ENCODE peak calls at places on chromosome 13, in seven cellular contexts. A is stimulated activated memory B cell treated with anti-CD40 and anti-IgM and Interleukin-4, amounts not matched to agents 10 μg/mL and 1 μg/mL and 100 μg/mL, for 72 hours; O is left lobe of liver; C is gastroesophageal sphincter; T is left cardiac atrium; X is natural killer cell; P is T-helper 17 cell. Q is an unnamed sample.

GRCh38 chr13:109666656-109667448 is 119.5 kb downstream of the IRS2 start:
- ATAC-seq in A (no peak), O (no peak), C (no peak), T (no peak), X (no peak), P (no peak), Q (no peak)

GRCh38 chr13:30776661-30777060 is 41.3 kb downstream of the ALOX5AP start:
- ATAC-seq in A (peak; percentile 55), O (no peak), C (no peak), T (no peak), X (no peak), P (no peak), Q (no peak)

GRCh38 chr13:29436291-29436690 is 159.2 kb downstream of the SLC7A1 start:
- ATAC-seq in A (no peak), O (no peak), C (no peak), T (no peak), X (no peak), P (no peak), Q (peak; percentile 67)

GRCh38 chr13:27375686-27376326 is 48.6 kb upstream of the GTF3A start:
- ATAC-seq in A (no peak), O (peak; percentile 70), C (no peak), T (peak; percentile 77), X (peak; percentile 43), P (peak; percentile 44), Q (no peak)

GRCh38 chr13:22740264-22740663 is 440.5 kb upstream of the SGCG start:
- ATAC-seq in A (no peak), O (no peak), C (no peak), T (no peak), X (no peak), P (no peak), Q (no peak)

GRCh38 chr13:99990045-99990977 is 8.7 kb downstream of the ZIC2 start:
- ATAC-seq in A (no peak), O (peak; percentile 24), C (no peak), T (peak; percentile 12), X (no peak), P (no peak), Q (peak; percentile 28)

GRCh38 chr13:64958106-64958505 is 2272.0 kb downstream of the PCDH9 start:
- ATAC-seq in A (no peak), O (no peak), C (no peak), T (no peak), X (no peak), P (no peak), Q (no peak)

GRCh38 chr13:111550062-111550461 is 229.6 kb downstream of the TEX29 start:
- ATAC-seq in A (no peak), O (no peak), C (no peak), T (no peak), X (no peak), P (no peak), Q (no peak)

GRCh38 chr13:77767413-77767812 is 69.9 kb downstream of the SLAIN1 start:
- ATAC-seq in A (no peak), O (peak; percentile 95), C (no peak), T (no peak), X (no peak), P (no peak), Q (no peak)

GRCh38 chr13:40564342-40564997 is 102.0 kb downstream of the FOXO1 start:
- ATAC-seq in A (peak; percentile 88), O (peak; percentile 63), C (peak; percentile 25), T (peak; percentile 28), X (peak; percentile 44), P (peak; percentile 82), Q (peak; percentile 9)

GRCh38 chr13:98039964-98040363 is 86.5 kb downstream of the IPO5 start:
- ATAC-seq in A (no peak), O (no peak), C (no peak), T (no peak), X (no peak), P (no peak), Q (no peak)

GRCh38 chr13:28000567-28000966 is 12.1 kb upstream of the URAD start:
- ATAC-seq in A (no peak), O (no peak), C (no peak), T (no peak), X (no peak), P (no peak), Q (no peak)

GRCh38 chr13:21338651-21339278 is 120.3 kb downstream of the ZDHHC20 start:
- ATAC-seq in A (peak; percentile 7), O (no peak), C (no peak), T (no peak), X (no peak), P (no peak), Q (peak; percentile 84)

GRCh38 chr13:48437381-48437780 is 24.5 kb upstream of the LPAR6 start:
- ATAC-seq in A (no peak), O (peak; percentile 46), C (peak; percentile 50), T (peak; percentile 97), X (no peak), P (no peak), Q (peak; percentile 86)

GRCh38 chr13:103573446-103573845 is 507.2 kb upstream of the SLC10A2 start:
- ATAC-seq in A (no peak), O (no peak), C (no peak), T (no peak), X (no peak), P (no peak), Q (no peak)

GRCh38 chr13:102680842-102681725 is 13.8 kb downstream of the METTL21C start:
- ATAC-seq in A (peak; percentile 55), O (peak; percentile 29), C (no peak), T (no peak), X (peak; percentile 76), P (peak; percentile 75), Q (no peak)

GRCh38 chr13:85261757-85262346 is 537.4 kb downstream of the SLITRK6 start:
- ATAC-seq in A (no peak), O (no peak), C (no peak), T (no peak), X (no peak), P (no peak), Q (no peak)

GRCh38 chr13:79919109-79919508 is 421.8 kb downstream of the SPRY2 start:
- ATAC-seq in A (no peak), O (no peak), C (no peak), T (no peak), X (no peak), P (no peak), Q (no peak)

Q was measured in esophagus mucosa.